ENCODE peak calls at places on chromosomes 16 and 17, in four cellular contexts. I is psoas muscle, P is AG04450, H is fibroblast of lung. O is an unnamed sample.

GRCh38 chr17:77963441-77963840 is 4.9 kb downstream of the TNRC6C start:
- DNase-seq in I (no peak), P (peak; percentile 80), H (peak; percentile 86), O (peak; percentile 88)

GRCh38 chr17:42937712-42938596 is 26.3 kb downstream of the AARSD1 start:
- DNase-seq in I (no peak), P (no peak), H (peak; percentile 74), O (peak; percentile 5)

GRCh38 chr16:81997738-81998137 is 13.5 kb downstream of the SDR42E1 start:
- DNase-seq in I (no peak), P (peak; percentile 11), H (peak; percentile 71), O (no peak)

GRCh38 chr16:9119795-9120194 is 28.4 kb downstream of the HAPSTR1 start:
- DNase-seq in I (no peak), P (peak; percentile 55), H (peak; percentile 92), O (peak; percentile 72)

GRCh38 chr17:57735707-57736106 is 9.4 kb downstream of the CCDC182 start:
- DNase-seq in I (no peak), P (no peak), H (no peak), O (no peak)

GRCh38 chr16:69669577-69669976 is 56.8 kb downstream of the NQO1 start:
- DNase-seq in I (no peak), P (no peak), H (peak; percentile 12), O (no peak)

GRCh38 chr17:31919802-31920525 is 16.8 kb upstream of the SUZ12 start:
- DNase-seq in I (no peak), P (peak; percentile 34), H (peak; percentile 27), O (no peak)

GRCh38 chr17:17420035-17420434 is 56.8 kb upstream of the MED9 start:
- DNase-seq in I (peak; percentile 90), P (no peak), H (no peak), O (no peak)

GRCh38 chr16:58426095-58426494 is 33.8 kb downstream of the GINS3 start:
- DNase-seq in I (peak; percentile 45), P (no peak), H (no peak), O (no peak)

GRCh38 chr16:67571464-67571863 is 9.1 kb downstream of the CTCF start:
- DNase-seq in I (no peak), P (no peak), H (no peak), O (no peak)

GRCh38 chr17:40177275-40177874 is at the start of gene RAPGEFL1:
- DNase-seq in I (peak; percentile 82), P (no peak), H (peak; percentile 53), O (no peak)

GRCh38 chr17:66667090-66667489 is 167.8 kb upstream of the CACNG5 start:
- DNase-seq in I (no peak), P (no peak), H (no peak), O (no peak)

GRCh38 chr16:12329246-12329995 is 352.9 kb downstream of the SNX29 start:
- DNase-seq in I (no peak), P (no peak), H (no peak), O (no peak)

GRCh38 chr17:32491371-32492280 is 4.8 kb downstream of the CDK5R1 start:
- DNase-seq in I (no peak), P (no peak), H (no peak), O (no peak)

GRCh38 chr17:2259769-2260536 is 43.6 kb downstream of the SMG6 start:
- DNase-seq in I (no peak), P (no peak), H (no peak), O (no peak)

GRCh38 chr16:68961778-68962402 is 118.6 kb downstream of the TANGO6 start:
- DNase-seq in I (no peak), P (no peak), H (no peak), O (no peak)

GRCh38 chr16:13630292-13630850 is 289.6 kb upstream of the ERCC4 start:
- DNase-seq in I (no peak), P (no peak), H (no peak), O (no peak)

GRCh38 chr17:75670868-75671267 is 3.7 kb downstream of the SAP30BP start:
- DNase-seq in I (no peak), P (no peak), H (no peak), O (no peak)

GRCh38 chr17:6090253-6090652 is 20.1 kb downstream of the WSCD1 start:
- DNase-seq in I (peak; percentile 28), P (no peak), H (no peak), O (no peak)

GRCh38 chr17:19410101-19410500 is 931 bp upstream of the RNF112 start:
- DNase-seq in I (no peak), P (no peak), H (no peak), O (no peak)

GRCh38 chr17:82235775-82236141 is 6.9 kb downstream of the SLC16A3 start:
- DNase-seq in I (peak; percentile 73), P (no peak), H (peak; percentile 31), O (no peak)

GRCh38 chr17:57563968-57564367 is 181.1 kb downstream of the CCDC182 start:
- DNase-seq in I (no peak), P (no peak), H (no peak), O (no peak)

GRCh38 chr17:76000016-76000754 is 470 bp upstream of the CDK3 start:
- DNase-seq in I (peak; percentile 58), P (no peak), H (peak; percentile 28), O (no peak)

GRCh38 chr17:80517641-80518040 is 27.0 kb upstream of the RPTOR start:
- DNase-seq in I (no peak), P (no peak), H (no peak), O (no peak)

GRCh38 chr16:77223184-77223583 is 24.0 kb downstream of the SYCE1L start:
- DNase-seq in I (no peak), P (no peak), H (no peak), O (no peak)

GRCh38 chr16:48817032-48817431 is 207.1 kb upstream of the N4BP1 start:
- DNase-seq in I (no peak), P (no peak), H (no peak), O (no peak)

GRCh38 chr16:10871157-10871991 is 5.6 kb upstream of the CIITA start:
- DNase-seq in I (no peak), P (peak; percentile 45), H (peak; percentile 61), O (peak; percentile 62)

GRCh38 chr16:87388818-87389134 is 3.4 kb upstream of the MAP1LC3B start:
- DNase-seq in I (no peak), P (no peak), H (no peak), O (no peak)

GRCh38 chr16:17312100-17312732 is 158.5 kb downstream of the XYLT1 start:
- DNase-seq in I (no peak), P (no peak), H (no peak), O (no peak)

GRCh38 chr16:75266738-75267630 is 15.6 kb upstream of the BCAR1 start:
- DNase-seq in I (no peak), P (no peak), H (no peak), O (no peak)
- H3K4me3 ChIP-seq in I (peak overlapping the region; percentile 100), P (peak overlapping the region; percentile 89), H (no peak overlapping the region), O (peak overlapping the region; percentile 81)

DNA sequence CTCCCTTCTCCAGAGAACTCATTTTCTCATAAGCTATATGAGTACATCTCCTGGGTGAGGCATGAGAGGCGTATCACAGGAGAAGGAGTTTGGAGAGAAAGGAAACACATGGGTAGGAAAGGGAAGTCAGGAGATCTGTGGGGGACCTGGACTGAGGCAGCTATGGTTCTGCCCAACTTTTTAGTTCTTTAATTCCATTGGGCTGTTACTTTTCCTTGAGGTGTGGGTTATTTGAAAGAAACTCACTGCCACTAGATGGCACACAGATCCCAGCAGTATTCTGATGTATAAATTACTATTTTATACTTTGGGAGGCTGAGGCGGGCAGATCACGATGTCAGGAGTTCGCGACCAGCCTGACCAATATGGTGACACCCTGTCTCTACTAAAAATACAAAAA is 63.6 kb downstream of the NUP93 start:
- DNase-seq in I (no peak), P (no peak), H (peak; percentile 61), O (no peak)
- TF ChIP-seq CTCF in I (no peak), P (peak; percentile 66), H (peak; percentile 60), O (peak; percentile 39)

GRCh38 chr17:49401971-49402491 is 12.7 kb downstream of the PHB1 start:
- DNase-seq in I (no peak), P (no peak), H (no peak), O (no peak)
- H3K4me3 ChIP-seq in I (no peak overlapping the region), P (no peak overlapping the region), H (no peak overlapping the region), O (no peak overlapping the region)

DNA sequence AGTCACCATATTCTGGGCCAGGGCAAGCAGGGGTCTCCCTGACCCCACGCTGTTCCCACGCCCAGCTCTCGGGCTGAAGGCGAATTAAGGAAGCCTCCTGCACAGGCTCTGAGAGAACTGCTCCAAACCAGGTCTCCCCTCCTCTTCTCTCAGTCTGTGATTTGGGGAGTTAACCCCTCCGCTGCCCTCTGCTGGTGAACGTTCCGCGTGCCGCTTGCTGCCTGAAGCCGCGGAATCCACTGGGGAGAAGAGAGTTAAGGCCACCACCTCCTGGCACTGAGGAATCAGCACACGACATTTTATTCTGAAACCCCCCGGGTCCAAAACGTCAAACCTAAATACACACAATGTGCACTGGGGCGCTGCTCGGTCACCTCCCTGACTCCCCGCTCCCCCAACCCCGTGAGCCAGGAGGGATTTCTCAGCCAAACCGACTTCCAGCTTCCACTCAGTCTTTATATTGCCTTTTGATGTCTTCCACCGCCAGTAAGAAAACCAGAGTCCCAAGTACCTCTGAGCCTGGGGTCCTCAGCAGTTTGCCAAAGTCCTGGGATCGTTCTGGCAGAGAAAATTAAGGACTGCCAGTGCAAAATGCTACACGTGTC is 54.4 kb upstream of the RCVRN start:
- DNase-seq in I (no peak), P (no peak), H (peak; percentile 69), O (no peak)
- TF ChIP-seq CTCF in I (peak; percentile 11), P (peak; percentile 65), H (peak; percentile 85), O (peak; percentile 82)

DNA sequence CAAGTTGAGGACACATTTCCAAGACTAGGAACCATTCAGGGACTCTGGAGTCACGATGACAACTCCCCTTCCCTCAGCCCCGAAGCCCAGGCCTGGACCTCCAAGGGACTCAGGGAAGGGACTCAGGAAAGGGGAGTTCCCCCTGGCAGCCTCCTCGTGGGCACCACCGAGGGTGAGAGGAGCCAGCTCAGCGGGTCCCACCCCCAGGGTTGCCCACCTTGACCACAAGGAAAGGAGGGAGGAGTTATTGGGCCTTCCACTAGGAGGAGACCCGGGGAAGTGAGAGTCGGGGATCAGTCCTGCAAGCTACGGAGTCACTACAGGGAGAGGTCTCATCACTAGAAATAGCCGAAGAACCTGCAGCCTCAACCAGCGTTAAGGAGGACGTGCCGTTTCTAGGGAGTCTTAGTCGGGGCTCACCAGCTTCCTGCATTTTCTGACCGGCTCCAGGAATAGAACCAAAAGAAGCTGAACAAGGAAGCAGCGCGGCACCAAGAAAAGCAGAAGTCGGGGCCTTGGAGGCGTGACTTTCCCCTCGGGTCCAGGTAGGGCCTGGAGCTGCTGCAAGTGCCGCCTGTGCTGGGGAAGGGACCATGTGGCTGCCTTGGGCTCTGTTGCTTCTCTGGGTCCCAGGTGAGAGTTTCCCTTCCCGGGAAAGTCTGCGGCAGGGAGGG is at the start of gene CD300A:
- DNase-seq in I (peak; percentile 67), P (no peak), H (no peak), O (no peak)
- H3K4me3 ChIP-seq in I (peak within 1 kb of the TSS; percentile 41), P (no peak within 1 kb of the TSS), H (no peak within 1 kb of the TSS), O (no peak within 1 kb of the TSS)

GRCh38 chr16:89243664-89244063 is 26.2 kb downstream of the ZNF778 start:
- DNase-seq in I (no peak), P (no peak), H (no peak), O (no peak)

GRCh38 chr16:89246383-89246902 is 28.9 kb downstream of the ZNF778 start:
- DNase-seq in I (no peak), P (no peak), H (no peak), O (no peak)

GRCh38 chr16:89241187-89242003 is 23.9 kb downstream of the ZNF778 start:
- DNase-seq in I (peak; percentile 89), P (peak; percentile 32), H (peak; percentile 81), O (peak; percentile 28)

GRCh38 chr16:89244754-89245153 is 27.3 kb downstream of the ZNF778 start:
- DNase-seq in I (no peak), P (no peak), H (no peak), O (no peak)

GRCh38 chr16:89242795-89243200 is 25.3 kb downstream of the ZNF778 start:
- DNase-seq in I (no peak), P (no peak), H (no peak), O (no peak)
- TF ChIP-seq CTCF in I (no peak), P (no peak), H (no peak), O (no peak)

GRCh38 chr17:38731526-38732294 is 1.6 kb downstream of the CISD3 start:
- DNase-seq in I (no peak), P (no peak), H (no peak), O (no peak)
- H3K4me3 ChIP-seq in I (peak overlapping the region; percentile 72), P (no peak overlapping the region), H (peak overlapping the region; percentile 96), O (no peak overlapping the region)